ENCODE peak calls at places on chromosomes 4 and X, in nine cellular contexts. A is heart left ventricle, B is A549, Q is HCT116, Y is esophagus muscularis mucosa, U is uterus, X is H1, C is K562, I is endothelial cell of umbilical vein. K is an unnamed sample.

GRCh38 chr4:144174401-144175067 is 34.0 kb upstream of the GYPA start:
- DNase-seq in I (peak; percentile 77), X (no peak), Y (no peak), U (no peak), B (peak; percentile 45), Q (peak; percentile 44), A (no peak), C (peak; percentile 60), K (peak; percentile 13)

GRCh38 chr4:126790633-126791032 is 842.1 kb upstream of the INTU start:
- DNase-seq in I (no peak), A (no peak), Q (no peak), X (no peak), U (no peak), Y (no peak), B (no peak), C (peak; percentile 66), K (no peak)

GRCh38 chr4:150782921-150783320 is 201.0 kb downstream of the MAB21L2 start:
- DNase-seq in A (no peak), X (no peak), Y (no peak), C (no peak), U (no peak), Q (no peak), I (peak; percentile 28), B (no peak), K (peak; percentile 34)

GRCh38 chrX:21821875-21822274 is 17.5 kb upstream of the MBTPS2 start:
- DNase-seq in A (no peak), B (no peak), Q (no peak), U (no peak), C (no peak), I (no peak), X (no peak), Y (no peak), K (no peak)

GRCh38 chrX:108122748-108123147 is 31.2 kb downstream of the ATG4A start:
- DNase-seq in X (no peak), Y (no peak), B (no peak), C (no peak), U (no peak), Q (no peak), I (peak; percentile 41), A (no peak), K (no peak)

GRCh38 chrX:39772057-39772832 is 325.5 kb downstream of the BCOR start:
- DNase-seq in A (no peak), Y (no peak), Q (no peak), U (no peak), I (peak; percentile 44), B (no peak), X (peak; percentile 78), C (peak; percentile 56), K (no peak)

GRCh38 chr4:74474345-74475099 is 29.6 kb downstream of the AREG start:
- DNase-seq in I (peak; percentile 44), Y (no peak), Q (no peak), B (no peak), U (no peak), C (no peak), X (no peak), A (no peak), K (no peak)

GRCh38 chr4:13921805-13922204 is 294.3 kb upstream of the BOD1L1 start:
- DNase-seq in B (no peak), U (no peak), X (no peak), I (no peak), A (no peak), C (no peak), Y (no peak), Q (no peak), K (no peak)

GRCh38 chr4:25953740-25954139 is 39.7 kb downstream of the SMIM20 start:
- DNase-seq in C (no peak), B (peak; percentile 8), I (no peak), Y (no peak), A (no peak), Q (peak; percentile 79), U (no peak), X (no peak), K (no peak)

GRCh38 chr4:145290953-145291352 is 110.6 kb upstream of the OTUD4 start:
- DNase-seq in Y (no peak), C (no peak), Q (no peak), B (no peak), A (no peak), U (no peak), X (no peak), I (no peak), K (no peak)

GRCh38 chr4:74449571-74450297 is 4.8 kb downstream of the AREG start:
- DNase-seq in I (no peak), B (peak; percentile 45), A (no peak), C (no peak), Y (no peak), X (no peak), U (no peak), Q (no peak), K (no peak)

GRCh38 chrX:132004728-132005127 is 18.4 kb upstream of the STK26 start:
- DNase-seq in B (no peak), C (peak; percentile 68), Y (no peak), Q (no peak), X (no peak), I (no peak), U (no peak), A (no peak), K (peak; percentile 28)

GRCh38 chr4:6889101-6889735 is 20.4 kb upstream of the TBC1D14 start:
- DNase-seq in B (no peak), U (no peak), C (no peak), A (no peak), Q (no peak), X (no peak), I (no peak), Y (no peak), K (no peak)

GRCh38 chr4:112296949-112297483 is at the start of gene ALPK1:
- DNase-seq in A (no peak), Q (peak; percentile 88), Y (no peak), X (no peak), C (peak; percentile 69), B (peak; percentile 83), U (peak; percentile 35), I (peak; percentile 82), K (peak; percentile 51)

DNA sequence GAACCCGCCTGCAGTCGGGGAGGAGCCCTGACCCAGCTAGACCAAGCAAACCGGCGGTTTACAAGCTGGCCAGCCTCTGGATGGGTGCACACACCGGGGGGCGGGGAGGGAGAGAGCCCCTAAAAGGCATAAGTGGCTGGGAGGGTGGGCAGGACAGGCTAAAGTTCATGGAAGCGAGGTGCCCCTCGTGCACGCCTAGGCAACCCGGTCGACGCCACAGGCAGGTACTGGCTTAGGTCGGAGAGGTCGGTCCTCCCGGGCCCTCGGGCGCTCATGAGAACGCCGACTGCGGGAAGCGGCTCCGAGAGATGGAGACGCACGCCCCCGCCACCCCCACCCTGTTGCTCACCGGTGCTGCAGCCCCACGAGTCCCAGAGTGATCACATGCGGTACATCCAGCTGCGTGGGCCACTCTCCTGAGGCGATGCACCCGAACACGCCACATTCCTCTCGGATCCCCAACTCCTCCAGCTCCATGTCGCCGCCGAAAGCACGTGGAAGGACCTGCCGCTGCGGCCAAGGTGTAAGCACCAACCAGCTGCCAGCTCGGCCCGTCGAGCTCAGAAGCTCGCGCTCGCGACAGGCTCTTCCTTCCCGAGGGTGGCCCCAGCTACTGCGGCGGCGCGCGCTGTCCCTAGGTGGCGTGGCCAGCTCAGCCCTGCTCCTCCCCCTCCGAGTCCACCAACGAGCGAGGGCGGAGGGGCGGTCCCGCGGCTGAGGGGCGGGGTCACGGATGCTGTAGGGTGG is at the start of gene PPAT:
- DNase-seq in Y (peak; percentile 98), B (peak; percentile 97), C (peak; percentile 99), Q (peak; percentile 94), U (peak; percentile 97), A (peak; percentile 99), I (peak; percentile 100), X (peak; percentile 95), K (peak; percentile 97)
- TF ChIP-seq POLR2A in Y (peak; percentile 20), B (peak; percentile 87), C (peak; percentile 86), Q (peak; percentile 65), U (peak; percentile 66), A (peak; percentile 43), I (peak; percentile 83), X (peak; percentile 85), K (peak; percentile 55)

DNA sequence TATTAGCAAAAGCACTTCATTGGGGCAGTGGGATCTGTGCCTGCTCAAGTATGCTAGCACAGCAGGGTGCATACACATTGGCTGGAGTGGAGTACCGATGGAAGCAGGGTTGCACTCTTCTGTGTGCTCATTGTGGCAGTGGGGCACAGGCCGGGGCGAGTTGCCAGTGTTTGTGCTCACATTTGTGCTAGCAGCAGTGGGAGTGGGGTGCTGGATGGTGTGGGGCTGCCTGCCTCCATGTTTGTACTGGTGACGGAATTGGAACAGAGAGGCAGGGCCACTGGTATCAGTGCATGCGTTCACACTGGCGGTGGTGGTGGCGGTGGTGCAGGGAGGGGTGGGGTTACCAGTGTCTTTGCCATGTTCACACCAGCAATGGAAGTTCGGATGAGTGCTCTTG is 138.0 kb downstream of the POU4F2 start:
- DNase-seq in I (no peak), Q (no peak), X (no peak), C (no peak), B (no peak), A (no peak), U (no peak), Y (no peak), K (no peak)
- TF ChIP-seq POLR2A in I (no peak), Q (no peak), X (no peak), C (no peak), B (no peak), A (no peak), U (no peak), Y (no peak), K (no peak)

DNA sequence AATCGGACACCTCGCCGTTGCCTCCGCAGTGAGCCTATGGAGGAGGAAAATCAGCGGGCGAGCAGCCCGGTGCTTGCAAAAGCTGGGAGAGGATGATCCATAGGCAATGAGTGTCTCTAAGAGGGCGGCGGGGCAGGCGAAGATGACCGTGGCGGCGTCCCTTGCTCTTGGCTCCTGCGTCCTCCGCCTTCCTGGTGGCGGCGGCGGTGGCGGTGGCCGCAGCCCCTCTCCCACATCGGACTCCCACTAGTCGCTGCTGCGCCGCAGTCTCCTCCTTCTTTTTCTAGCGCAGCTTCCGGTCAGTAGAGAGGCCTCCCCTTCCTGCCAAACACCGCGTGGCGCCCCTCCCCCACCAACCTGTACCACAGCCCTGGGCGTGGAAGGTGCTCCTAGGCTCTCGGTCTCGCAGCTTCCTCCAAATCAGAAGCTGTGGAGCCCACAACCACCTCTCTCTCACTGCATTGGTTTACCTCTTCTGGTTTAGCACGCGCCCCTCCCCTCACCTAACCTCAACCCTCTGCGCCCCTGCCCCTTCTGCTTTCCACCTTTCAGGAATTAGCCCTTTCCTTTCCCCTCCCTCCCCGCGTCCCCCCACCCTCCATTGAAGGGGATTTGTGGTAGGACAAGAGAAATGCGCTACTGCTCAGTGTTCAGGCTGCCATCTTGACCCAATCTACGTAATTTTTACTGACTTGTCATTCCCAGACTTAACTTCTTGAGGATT is at the start of gene SPIN3:
- DNase-seq in A (peak; percentile 83), U (peak; percentile 80), C (peak; percentile 85), X (peak; percentile 78), Q (peak; percentile 73), Y (peak; percentile 92), B (peak; percentile 93), I (peak; percentile 71), K (peak; percentile 79)
- TF ChIP-seq POLR2A in A (peak; percentile 51), U (peak; percentile 26), C (peak; percentile 77), X (peak; percentile 86), Q (peak; percentile 61), Y (no peak), B (peak; percentile 93), I (peak; percentile 59), K (peak; percentile 59)

DNA sequence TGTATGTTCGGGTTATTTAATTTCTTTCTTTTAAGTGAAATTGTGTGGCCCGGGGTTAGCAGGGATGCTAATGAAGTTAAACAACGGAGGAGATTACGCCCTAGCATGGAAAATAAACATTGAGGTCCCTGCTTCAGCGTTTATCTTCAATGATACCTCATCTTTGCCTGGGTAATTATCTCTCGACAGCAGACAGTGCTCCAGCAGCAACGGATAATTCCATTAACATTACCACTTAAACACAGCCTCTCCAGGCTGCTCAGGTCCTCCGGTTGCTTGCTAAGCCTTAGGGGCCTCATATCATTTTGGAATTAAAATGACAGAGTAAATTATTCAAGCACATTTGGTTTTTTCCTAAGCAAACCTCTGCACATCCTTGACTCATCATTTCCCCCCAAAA is 281.5 kb upstream of the KLF3 start:
- DNase-seq in Y (no peak), C (peak; percentile 83), I (no peak), A (no peak), X (no peak), U (no peak), Q (no peak), B (no peak), K (no peak)
- TF ChIP-seq POLR2A in Y (no peak), C (no peak), I (no peak), A (no peak), X (no peak), U (no peak), Q (no peak), B (no peak), K (no peak)

K was measured in prostate gland.